ENCODE peak calls at places on chromosome 3, in five cellular contexts. One of them, this sample, is unnamed.

GRCh38 chr3:40765884-40766283 is 241.1 kb downstream of the ZNF621 start:
- DNase-seq in NCI-H2029: no peak
- DNase-seq in breast epithelium: no peak
- DNase-seq in cardiac fibroblast: peak; percentile 74
- DNase-seq in lower leg skin: no peak
- DNase-seq in this sample: no peak

GRCh38 chr3:10471337-10471721 is 34.1 kb downstream of the ATP2B2 start:
- DNase-seq in NCI-H2029: peak; percentile 65
- DNase-seq in breast epithelium: no peak
- DNase-seq in cardiac fibroblast: no peak
- DNase-seq in lower leg skin: no peak
- DNase-seq in this sample: peak; percentile 9

GRCh38 chr3:11619946-11620652 is 23.6 kb downstream of the VGLL4 start:
- DNase-seq in NCI-H2029: no peak
- DNase-seq in breast epithelium: no peak
- DNase-seq in cardiac fibroblast: no peak
- DNase-seq in lower leg skin: no peak
- DNase-seq in this sample: no peak

GRCh38 chr3:10194328-10195071 is 29.8 kb downstream of the IRAK2 start:
- DNase-seq in NCI-H2029: no peak
- DNase-seq in breast epithelium: peak; percentile 80
- DNase-seq in cardiac fibroblast: no peak
- DNase-seq in lower leg skin: no peak
- DNase-seq in this sample: no peak

GRCh38 chr3:134917631-134918030 is 122.6 kb downstream of the EPHB1 start:
- DNase-seq in NCI-H2029: no peak
- DNase-seq in breast epithelium: no peak
- DNase-seq in cardiac fibroblast: no peak
- DNase-seq in lower leg skin: no peak
- DNase-seq in this sample: no peak

GRCh38 chr3:188000361-188000861 is 153.5 kb upstream of the LPP start:
- DNase-seq in NCI-H2029: peak; percentile 82
- DNase-seq in breast epithelium: no peak
- DNase-seq in cardiac fibroblast: no peak
- DNase-seq in lower leg skin: no peak
- DNase-seq in this sample: peak; percentile 82

GRCh38 chr3:138348107-138348949 is at the start of gene MRAS:
- DNase-seq in NCI-H2029: peak; percentile 42
- DNase-seq in breast epithelium: peak; percentile 55
- DNase-seq in cardiac fibroblast: peak; percentile 82
- DNase-seq in lower leg skin: peak; percentile 95
- DNase-seq in this sample: peak; percentile 63

GRCh38 chr3:127673191-127674098 is 693 bp downstream of the ABTB1 start:
- DNase-seq in NCI-H2029: no peak
- DNase-seq in breast epithelium: no peak
- DNase-seq in cardiac fibroblast: peak; percentile 55
- DNase-seq in lower leg skin: peak; percentile 89
- DNase-seq in this sample: no peak

GRCh38 chr3:157064402-157064801 is 95.5 kb downstream of the CCNL1 start:
- DNase-seq in NCI-H2029: no peak
- DNase-seq in breast epithelium: no peak
- DNase-seq in cardiac fibroblast: no peak
- DNase-seq in lower leg skin: peak; percentile 85
- DNase-seq in this sample: no peak

GRCh38 chr3:151912041-151912440 is 38.6 kb downstream of the SUCNR1 start:
- DNase-seq in NCI-H2029: no peak
- DNase-seq in breast epithelium: no peak
- DNase-seq in cardiac fibroblast: peak; percentile 67
- DNase-seq in lower leg skin: no peak
- DNase-seq in this sample: no peak

GRCh38 chr3:64218329-64218728 is 6.9 kb downstream of the PRICKLE2 start:
- DNase-seq in NCI-H2029: no peak
- DNase-seq in breast epithelium: no peak
- DNase-seq in cardiac fibroblast: no peak
- DNase-seq in lower leg skin: no peak
- DNase-seq in this sample: no peak

GRCh38 chr3:8562081-8562595 is 60.5 kb downstream of the LMCD1 start:
- DNase-seq in NCI-H2029: no peak
- DNase-seq in breast epithelium: no peak
- DNase-seq in cardiac fibroblast: no peak
- DNase-seq in lower leg skin: no peak
- DNase-seq in this sample: no peak

GRCh38 chr3:124261301-124261700 is 269.4 kb upstream of the ROPN1 start:
- DNase-seq in NCI-H2029: no peak
- DNase-seq in breast epithelium: no peak
- DNase-seq in cardiac fibroblast: no peak
- DNase-seq in lower leg skin: no peak
- DNase-seq in this sample: no peak

GRCh38 chr3:150528359-150528797 is 17.9 kb downstream of the SERP1 start:
- DNase-seq in NCI-H2029: no peak
- DNase-seq in breast epithelium: no peak
- DNase-seq in cardiac fibroblast: peak; percentile 70
- DNase-seq in lower leg skin: no peak
- DNase-seq in this sample: no peak

GRCh38 chr3:119205209-119205608 is 31.8 kb downstream of the UPK1B start:
- DNase-seq in NCI-H2029: no peak
- DNase-seq in breast epithelium: no peak
- DNase-seq in cardiac fibroblast: no peak
- DNase-seq in lower leg skin: no peak
- DNase-seq in this sample: no peak

GRCh38 chr3:188205992-188206416 is 52.0 kb downstream of the LPP start:
- DNase-seq in NCI-H2029: no peak
- DNase-seq in breast epithelium: peak; percentile 15
- DNase-seq in cardiac fibroblast: no peak
- DNase-seq in lower leg skin: no peak
- DNase-seq in this sample: no peak

GRCh38 chr3:25883492-25883891 is 93.6 kb downstream of the OXSM start:
- DNase-seq in NCI-H2029: no peak
- DNase-seq in breast epithelium: no peak
- DNase-seq in cardiac fibroblast: no peak
- DNase-seq in lower leg skin: no peak
- DNase-seq in this sample: no peak

GRCh38 chr3:21256932-21257331 is 494.1 kb downstream of the ZNF385D start:
- DNase-seq in NCI-H2029: no peak
- DNase-seq in breast epithelium: no peak
- DNase-seq in cardiac fibroblast: no peak
- DNase-seq in lower leg skin: no peak
- DNase-seq in this sample: peak; percentile 3

GRCh38 chr3:167898091-167898490 is 162.6 kb downstream of the SERPINI1 start:
- DNase-seq in NCI-H2029: no peak
- DNase-seq in breast epithelium: no peak
- DNase-seq in cardiac fibroblast: no peak
- DNase-seq in lower leg skin: no peak
- DNase-seq in this sample: no peak

GRCh38 chr3:134640872-134641470 is 9.9 kb downstream of the KY start:
- DNase-seq in NCI-H2029: no peak
- DNase-seq in breast epithelium: no peak
- DNase-seq in cardiac fibroblast: peak; percentile 59
- DNase-seq in lower leg skin: peak; percentile 60
- DNase-seq in this sample: peak; percentile 36

GRCh38 chr3:71680588-71680987 is 44.6 kb downstream of the EIF4E3 start:
- DNase-seq in NCI-H2029: no peak
- DNase-seq in breast epithelium: no peak
- DNase-seq in cardiac fibroblast: peak; percentile 74
- DNase-seq in lower leg skin: no peak
- DNase-seq in this sample: no peak

GRCh38 chr3:115040673-115041286 is 106.3 kb downstream of the ZBTB20 start:
- DNase-seq in NCI-H2029: no peak
- DNase-seq in breast epithelium: no peak
- DNase-seq in cardiac fibroblast: peak; percentile 72
- DNase-seq in lower leg skin: no peak
- DNase-seq in this sample: no peak

GRCh38 chr3:100125539-100125938 is 11.2 kb upstream of the FILIP1L start:
- DNase-seq in NCI-H2029: no peak
- DNase-seq in breast epithelium: no peak
- DNase-seq in cardiac fibroblast: no peak
- DNase-seq in lower leg skin: no peak
- DNase-seq in this sample: no peak

GRCh38 chr3:171320721-171321120 is 139.5 kb downstream of the TNIK start:
- DNase-seq in NCI-H2029: no peak
- DNase-seq in breast epithelium: no peak
- DNase-seq in cardiac fibroblast: peak; percentile 49
- DNase-seq in lower leg skin: no peak
- DNase-seq in this sample: no peak

This sample was measured in NCI-H1092 treated with DMSO at 0.1 percent for 48 hours.